ENCODE peak calls at places on chromosomes 11 and 22, in five cellular contexts. G is left cardiac atrium; Y is anterior cingulate cortex; M is stimulated activated CD4-positive, alpha-beta T cell treated with anti-CD3 and anti-CD28 coated beads, TNF-alpha, amount 100 ng/mL, for 1 hour; D is GM04504. Z is an unnamed sample.

GRCh38 chr22:44567846-44568493 is 69.9 kb upstream of the RTL6 start:
- DNase-seq in G (peak; percentile 46), Y (no peak), M (peak; percentile 25), D (no peak), Z (no peak)

GRCh38 chr11:71996946-71997345 is 1.8 kb upstream of the IL18BP start:
- DNase-seq in G (peak; percentile 71), Y (no peak), M (no peak), D (no peak), Z (no peak)

GRCh38 chr11:122069946-122070345 is 46.1 kb downstream of the BLID start:
- DNase-seq in G (peak; percentile 68), Y (peak; percentile 41), M (no peak), D (peak; percentile 80), Z (peak; percentile 72)

GRCh38 chr11:46252373-46252914 is 25.0 kb upstream of the CREB3L1 start:
- DNase-seq in G (no peak), Y (no peak), M (no peak), D (no peak), Z (no peak)

GRCh38 chr22:36839356-36840073 is 21.3 kb upstream of the NCF4 start:
- DNase-seq in G (no peak), Y (no peak), M (no peak), D (no peak), Z (no peak)

GRCh38 chr22:32850591-32851517 is 49.3 kb downstream of the TIMP3 start:
- DNase-seq in G (peak; percentile 80), Y (peak; percentile 38), M (no peak), D (peak; percentile 40), Z (peak; percentile 75)

GRCh38 chr11:118194835-118195627 is 18.6 kb upstream of the SCN2B start:
- DNase-seq in G (peak; percentile 90), Y (peak; percentile 68), M (no peak), D (peak; percentile 60), Z (peak; percentile 63)

GRCh38 chr22:37101311-37102063 is 8.0 kb downstream of the TMPRSS6 start:
- DNase-seq in G (no peak), Y (no peak), M (no peak), D (no peak), Z (no peak)

GRCh38 chr11:74678591-74679512 is 52.4 kb downstream of the CHRDL2 start:
- DNase-seq in G (no peak), Y (no peak), M (no peak), D (no peak), Z (no peak)

GRCh38 chr11:85893378-85893777 is 38.2 kb downstream of the CCDC83 start:
- DNase-seq in G (no peak), Y (no peak), M (no peak), D (no peak), Z (no peak)

GRCh38 chr11:43984519-43985385 is 42.3 kb downstream of the C11orf96 start:
- DNase-seq in G (peak; percentile 31), Y (no peak), M (no peak), D (no peak), Z (no peak)

GRCh38 chr22:49262167-49262566 is 565.5 kb downstream of the BRD1 start:
- DNase-seq in G (no peak), Y (no peak), M (no peak), D (no peak), Z (no peak)

GRCh38 chr11:6742260-6742659 is 29.5 kb downstream of the OR2AG2 start:
- DNase-seq in G (no peak), Y (no peak), M (no peak), D (no peak), Z (no peak)

GRCh38 chr11:76781046-76781801 is 1.9 kb upstream of the TSKU start:
- DNase-seq in G (no peak), Y (no peak), M (no peak), D (no peak), Z (no peak)

GRCh38 chr11:125173027-125173426 is 8.5 kb downstream of the PKNOX2 start:
- DNase-seq in G (no peak), Y (no peak), M (no peak), D (no peak), Z (no peak)

GRCh38 chr11:75527130-75527529 is 1.4 kb upstream of the GDPD5 start:
- DNase-seq in G (no peak), Y (no peak), M (no peak), D (no peak), Z (no peak)

GRCh38 chr11:88353835-88354496 is 16.4 kb upstream of the CTSC start:
- DNase-seq in G (no peak), Y (no peak), M (no peak), D (no peak), Z (no peak)

GRCh38 chr11:117181586-117182550 is 3.3 kb downstream of the SIDT2 start:
- DNase-seq in G (peak; percentile 16), Y (no peak), M (no peak), D (no peak), Z (no peak)

GRCh38 chr11:102806296-102806695 is 8.3 kb upstream of the MMP1 start:
- DNase-seq in G (no peak), Y (no peak), M (no peak), D (no peak), Z (no peak)

GRCh38 chr11:12717851-12718291 is 43.6 kb downstream of the TEAD1 start:
- DNase-seq in G (no peak), Y (no peak), M (no peak), D (no peak), Z (no peak)

GRCh38 chr11:128324531-128325141 is 262.7 kb downstream of the ETS1 start:
- DNase-seq in G (no peak), Y (no peak), M (peak; percentile 45), D (no peak), Z (no peak)

GRCh38 chr11:96246718-96247540 is 96.1 kb downstream of the MAML2 start:
- DNase-seq in G (no peak), Y (no peak), M (no peak), D (no peak), Z (no peak)

GRCh38 chr11:45815747-45816146 is 10.8 kb downstream of the SLC35C1 start:
- DNase-seq in G (no peak), Y (no peak), M (no peak), D (no peak), Z (no peak)

GRCh38 chr11:117300301-117300700 is 9.2 kb downstream of the BACE1-AS start:
- DNase-seq in G (peak; percentile 33), Y (no peak), M (no peak), D (no peak), Z (peak; percentile 18)

GRCh38 chr22:50526849-50527801 is 1.7 kb upstream of the SCO2 start:
- DNase-seq in G (peak; percentile 74), Y (no peak), M (no peak), D (no peak), Z (no peak)

GRCh38 chr11:13277719-13278619 is at the start of gene BMAL1:
- DNase-seq in G (peak; percentile 65), Y (peak; percentile 63), M (peak; percentile 40), D (no peak), Z (peak; percentile 14)

GRCh38 chr11:35214792-35215193 is 75.8 kb downstream of the CD44 start:
- DNase-seq in G (no peak), Y (no peak), M (no peak), D (peak; percentile 85), Z (no peak)

GRCh38 chr11:67584205-67584880 is 731 bp downstream of the GSTP1 start:
- DNase-seq in G (peak; percentile 79), Y (peak; percentile 52), M (peak; percentile 18), D (no peak), Z (peak; percentile 38)

GRCh38 chr11:18749681-18750319 is 23.8 kb upstream of the IGSF22 start:
- DNase-seq in G (no peak), Y (peak; percentile 49), M (no peak), D (peak; percentile 30), Z (peak; percentile 48)

GRCh38 chr22:38868286-38868721 is 3.7 kb downstream of the CBX6 start:
- DNase-seq in G (no peak), Y (no peak), M (no peak), D (no peak), Z (no peak)

Z was measured in midbrain.